ENCODE peak calls at places on chromosomes 16 and 17, in five cellular contexts. N is breast epithelium, Z is K562, G is A549, M is PC-3. P is an unnamed sample. For H3K4me1 and H3K9me3, the result is how much of the 10 kb centered on the place peaks cover.

GRCh38 chr17:5485270-5486205 is at the start of gene DERL2:
- DNase-seq in N (no peak), Z (peak), G (peak), M (no peak), P (no peak)

GRCh38 chr16:66899310-66899944 is 19.1 kb downstream of the PDP2 start:
- DNase-seq in N (no peak), Z (no peak), G (no peak), M (no peak), P (no peak)

GRCh38 chr17:6630390-6630789 is 10.1 kb downstream of the KIAA0753 start:
- DNase-seq in N (no peak), Z (no peak), G (no peak), M (no peak), P (no peak)

GRCh38 chr16:69762843-69763556 is 868 bp downstream of the WWP2 start:
- DNase-seq in N (no peak), Z (no peak), G (peak), M (peak), P (no peak)

GRCh38 chr17:55089955-55090573 is 121.5 kb downstream of the STXBP4 start:
- DNase-seq in N (no peak), Z (peak), G (peak), M (peak), P (no peak)

GRCh38 chr17:49071106-49071505 is 61.5 kb upstream of the B4GALNT2 start:
- DNase-seq in N (no peak), Z (no peak), G (no peak), M (no peak), P (no peak)

GRCh38 chr16:55207679-55208294 is 116.2 kb upstream of the IRX6 start:
- DNase-seq in N (no peak), Z (no peak), G (no peak), M (no peak), P (no peak)

GRCh38 chr17:909642-910323 is 69.8 kb downstream of the NXN start:
- DNase-seq in N (no peak), Z (no peak), G (no peak), M (no peak), P (no peak)

GRCh38 chr17:76920364-76921139 is 52.3 kb downstream of the MGAT5B start:
- DNase-seq in N (no peak), Z (no peak), G (no peak), M (no peak), P (no peak)

GRCh38 chr17:2436516-2436915 is 35.7 kb upstream of the MNT start:
- DNase-seq in N (no peak), Z (no peak), G (no peak), M (no peak), P (no peak)

GRCh38 chr16:75035410-75035968 is 36.7 kb downstream of the ZNRF1 start:
- DNase-seq in N (no peak), Z (no peak), G (no peak), M (no peak), P (no peak)

GRCh38 chr17:81388612-81389367 is 6.5 kb upstream of the BAHCC1 start:
- DNase-seq in N (no peak), Z (no peak), G (peak), M (no peak), P (peak)

GRCh38 chr16:68362952-68363846 is 52.4 kb downstream of the PRMT7 start:
- DNase-seq in N (no peak), Z (no peak), G (no peak), M (no peak), P (no peak)

GRCh38 chr16:20866161-20866772 is 33.9 kb downstream of the DCUN1D3 start:
- DNase-seq in N (no peak), Z (peak), G (peak), M (peak), P (no peak)

GRCh38 chr16:10770907-10771306 is 27.3 kb downstream of the NUBP1 start:
- DNase-seq in N (no peak), Z (no peak), G (no peak), M (no peak), P (no peak)

GRCh38 chr16:70018254-70018653 is 67.1 kb downstream of the CLEC18A start:
- DNase-seq in N (no peak), Z (peak), G (peak), M (peak), P (peak)

GRCh38 chr16:49594706-49595534 is 221.3 kb downstream of the C16orf78 start:
- DNase-seq in N (no peak), Z (no peak), G (no peak), M (no peak), P (no peak)

GRCh38 chr16:18931756-18932155 is 5.5 kb upstream of the SMG1 start:
- DNase-seq in N (no peak), Z (no peak), G (no peak), M (no peak), P (no peak)

GRCh38 chr17:8807070-8807550 is 7.9 kb upstream of the MFSD6L start:
- DNase-seq in N (no peak), Z (no peak), G (no peak), M (peak), P (no peak)

GRCh38 chr17:37179893-37180292 is 195.9 kb upstream of the C17orf78 start:
- DNase-seq in N (no peak), Z (no peak), G (no peak), M (peak), P (no peak)

GRCh38 chr17:47692895-47693666 is 880 bp upstream of the TBKBP1 start:
- DNase-seq in N (no peak), Z (no peak), G (no peak), M (no peak), P (peak)

DNA sequence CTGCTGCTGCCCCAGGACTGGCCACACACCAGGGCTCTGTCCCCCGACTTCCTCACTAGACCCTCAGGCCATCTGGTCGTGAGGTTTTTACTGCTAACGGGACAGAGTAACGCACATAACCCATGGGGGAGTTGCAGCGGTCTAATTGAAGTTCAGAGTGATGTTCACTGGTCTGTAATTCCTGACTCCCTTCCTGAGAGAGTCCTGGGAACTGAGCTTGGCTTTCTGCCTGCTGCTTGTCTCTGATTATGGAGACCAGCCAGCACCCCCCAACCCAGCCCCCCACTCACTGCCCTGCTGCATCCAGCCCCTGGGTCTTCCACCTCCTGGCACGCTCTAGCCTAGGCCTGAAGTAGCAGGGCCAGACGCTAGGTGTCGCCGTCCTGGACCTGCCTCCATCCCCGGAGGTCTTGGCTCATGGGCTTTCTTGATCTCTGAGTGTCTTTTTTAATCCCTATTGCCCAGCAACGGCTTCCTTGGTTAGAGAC is 192.9 kb downstream of the CCDC182 start:
- DNase-seq in N (no peak), Z (peak), G (no peak), M (no peak), P (no peak)
- H3K4me1 ChIP-seq in N (under half), Z (under half), G (under half), M (under half), P (under half)

GRCh38 chr16:2933136-2933535 is 21.4 kb downstream of the FLYWCH1 start:
- DNase-seq in N (no peak), Z (no peak), G (no peak), M (no peak), P (no peak)

GRCh38 chr16:2934450-2934849 is 22.7 kb downstream of the FLYWCH1 start:
- DNase-seq in N (no peak), Z (no peak), G (no peak), M (no peak), P (no peak)

GRCh38 chr16:2935418-2935817 is 23.7 kb downstream of the FLYWCH1 start:
- DNase-seq in N (no peak), Z (no peak), G (no peak), M (no peak), P (no peak)

GRCh38 chr16:2936436-2937011 is 24.8 kb downstream of the FLYWCH1 start:
- DNase-seq in N (no peak), Z (no peak), G (no peak), M (no peak), P (no peak)

GRCh38 chr16:2933701-2934100 is 22.0 kb downstream of the FLYWCH1 start:
- DNase-seq in N (no peak), Z (no peak), G (no peak), M (no peak), P (no peak)
- TF ChIP-seq CTCF in N (no peak), Z (no peak), G (no peak), M (no peak), P (no peak)

GRCh38 chr17:56762988-56763387 is 70.7 kb downstream of the C17orf67 start:
- DNase-seq in N (no peak), Z (no peak), G (no peak), M (no peak), P (no peak)

GRCh38 chr17:56762144-56762543 is 71.6 kb downstream of the C17orf67 start:
- DNase-seq in N (no peak), Z (no peak), G (no peak), M (no peak), P (no peak)

GRCh38 chr17:56756536-56756935 is 77.2 kb downstream of the C17orf67 start:
- DNase-seq in N (no peak), Z (no peak), G (peak), M (peak), P (no peak)

GRCh38 chr17:56765449-56765848 is 68.3 kb downstream of the C17orf67 start:
- DNase-seq in N (no peak), Z (no peak), G (no peak), M (no peak), P (no peak)

GRCh38 chr17:56761387-56761786 is 72.3 kb downstream of the C17orf67 start:
- DNase-seq in N (no peak), Z (no peak), G (no peak), M (peak), P (no peak)
- H3K9me3 ChIP-seq in N (under half), Z (under half), G (under half), M (under half), P (under half)

GRCh38 chr16:85084841-85085535 is 27.3 kb downstream of the CIBAR2 start:
- DNase-seq in N (no peak), Z (no peak), G (no peak), M (no peak), P (no peak)

GRCh38 chr16:85085721-85086120 is 26.6 kb downstream of the CIBAR2 start:
- DNase-seq in N (no peak), Z (no peak), G (no peak), M (no peak), P (no peak)

GRCh38 chr16:85088570-85089214 is 23.6 kb downstream of the CIBAR2 start:
- DNase-seq in N (no peak), Z (no peak), G (no peak), M (no peak), P (no peak)

GRCh38 chr16:85087899-85088569 is 24.2 kb downstream of the CIBAR2 start:
- DNase-seq in N (no peak), Z (no peak), G (no peak), M (no peak), P (no peak)

DNA sequence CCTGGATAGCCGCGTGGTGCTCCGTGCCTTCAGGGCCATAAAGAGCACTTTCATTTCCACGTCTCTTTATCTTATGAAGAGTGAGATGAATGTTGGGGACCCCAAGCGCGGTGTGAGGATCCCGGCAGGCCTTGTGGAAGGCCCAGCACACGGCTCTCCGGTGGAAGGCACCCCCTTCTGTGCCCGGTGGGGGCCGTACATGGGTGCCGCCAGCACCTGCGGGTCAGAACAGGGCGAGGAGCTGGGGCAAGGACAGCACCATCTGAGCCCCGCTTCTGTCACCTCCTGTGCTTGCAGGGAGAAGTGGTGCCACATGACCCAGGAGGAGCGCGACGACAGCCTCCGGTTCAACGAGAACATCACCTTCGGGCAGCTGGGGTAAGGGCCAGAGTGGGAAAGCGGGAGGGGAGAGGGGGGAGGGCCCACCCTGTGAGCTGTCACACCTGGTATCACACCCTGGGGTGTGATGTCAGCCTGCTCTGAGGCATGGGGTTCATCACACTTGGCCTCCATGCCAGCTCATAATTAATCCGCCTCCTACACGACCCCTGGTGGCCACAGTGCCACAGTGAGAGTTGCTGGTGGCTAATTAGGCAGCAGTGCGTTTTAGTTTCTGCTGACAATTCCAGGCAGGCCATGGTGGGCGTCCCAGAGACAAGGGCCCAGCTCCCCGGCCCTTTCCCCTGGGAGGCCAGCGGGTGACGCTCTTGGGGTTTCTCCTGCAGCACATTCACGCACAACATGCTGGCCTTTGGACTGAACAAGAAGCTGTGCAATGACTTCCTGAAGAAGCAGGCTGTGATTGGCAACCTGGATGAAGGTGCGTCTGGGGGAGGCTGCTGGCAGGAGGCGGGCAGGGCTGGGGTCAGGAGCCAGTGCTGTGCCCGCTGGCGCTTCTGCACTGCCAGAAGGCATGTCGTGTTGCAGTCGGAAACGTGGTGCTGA is 25.7 kb downstream of the CIBAR2 start:
- DNase-seq in N (peak), Z (peak), G (peak), M (peak), P (peak)
- H3K4me1 ChIP-seq in N (under half), Z (under half), G (under half), M (under half), P (under half)

GRCh38 chr16:84143784-84144199 is 1.2 kb downstream of the HSDL1 start:
- DNase-seq in N (no peak), Z (no peak), G (no peak), M (no peak), P (no peak)

GRCh38 chr16:84143081-84143480 is 1.9 kb downstream of the HSDL1 start:
- DNase-seq in N (no peak), Z (no peak), G (no peak), M (no peak), P (no peak)

GRCh38 chr16:84141143-84141670 is 3.8 kb downstream of the HSDL1 start:
- DNase-seq in N (no peak), Z (no peak), G (peak), M (no peak), P (peak)

GRCh38 chr16:84144301-84144858 is 597 bp downstream of the HSDL1 start:
- DNase-seq in N (no peak), Z (peak), G (peak), M (peak), P (no peak)

DNA sequence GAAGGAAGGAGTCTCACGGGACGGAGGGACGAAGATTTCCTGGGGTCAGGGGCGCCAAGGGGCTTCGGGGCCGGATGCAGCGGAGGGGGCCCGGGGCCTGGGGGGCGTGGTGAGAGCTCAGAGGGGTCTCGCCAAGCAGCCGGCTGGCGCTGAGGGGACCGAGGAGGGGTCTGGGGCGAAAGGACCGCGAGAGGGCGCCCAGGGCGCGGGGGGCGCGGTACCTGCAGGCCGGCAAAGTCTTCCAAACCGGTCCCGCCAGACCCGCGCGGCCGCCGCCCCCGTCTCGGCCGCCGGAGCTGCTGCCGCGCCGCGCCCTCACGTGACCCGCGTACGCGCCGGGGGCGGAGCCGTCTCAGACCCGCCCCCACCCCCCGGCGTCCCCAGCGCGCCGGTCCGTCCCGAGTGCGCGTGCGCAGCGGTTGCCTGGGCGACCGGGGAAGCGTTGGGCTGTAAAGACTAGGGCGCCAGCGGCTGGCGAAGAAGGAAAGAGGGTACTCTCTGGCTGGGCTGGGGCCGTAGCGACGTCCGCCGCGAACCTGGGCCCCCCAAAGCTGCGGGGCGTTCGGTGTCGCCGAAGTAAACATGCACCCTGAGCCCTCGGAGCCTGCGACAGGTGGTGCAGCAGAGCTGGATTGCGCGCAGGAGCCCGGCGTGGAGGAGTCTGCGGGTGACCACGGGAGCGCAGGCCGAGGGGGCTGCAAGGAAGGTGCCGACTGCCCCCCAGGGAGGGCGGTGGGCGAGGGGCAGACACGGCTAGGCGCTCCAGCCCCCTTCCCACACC is at the start of the genes DNAAF1 and HSDL1:
- DNase-seq in N (peak), Z (peak), G (peak), M (peak), P (peak)
- TF ChIP-seq CTCF in N (no peak), Z (peak), G (no peak), M (no peak), P (peak)

DNA sequence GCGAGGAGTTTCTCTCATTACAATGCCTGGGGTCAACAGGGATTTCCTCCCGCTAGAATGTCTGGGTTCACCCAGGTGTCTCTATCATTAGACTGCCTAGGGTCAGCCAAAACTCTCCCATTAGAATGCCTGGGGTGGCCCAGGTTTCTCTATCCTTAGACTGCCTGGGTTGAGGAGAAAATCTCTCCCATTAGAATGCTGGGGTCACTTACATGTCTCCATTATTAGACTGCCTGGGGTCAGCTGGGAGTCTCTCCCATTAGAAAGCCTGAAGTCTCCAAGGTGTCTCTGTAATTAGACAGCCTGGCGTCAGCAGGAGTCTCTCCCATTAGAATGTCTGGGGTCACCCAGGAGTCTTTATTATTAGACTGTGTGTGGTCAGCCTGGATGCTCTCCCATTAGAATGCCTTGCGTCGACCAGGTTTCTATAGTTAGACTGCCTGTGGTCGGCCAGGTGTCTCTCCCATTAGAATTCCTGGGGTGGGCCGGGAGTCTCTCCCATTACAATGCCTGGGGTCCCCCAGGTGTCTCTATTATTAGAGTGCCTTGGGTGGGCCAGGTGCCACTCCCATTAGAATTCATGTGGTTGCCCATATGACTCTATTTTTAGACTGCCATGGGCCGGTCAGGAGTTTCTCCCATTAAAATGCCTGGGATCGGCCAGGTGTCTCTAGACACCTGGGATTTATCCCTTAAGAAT is 2272.1 kb downstream of the TP53TG3F start:
- DNase-seq in N (no peak), Z (no peak), G (no peak), M (no peak), P (no peak)
- H3K9me3 ChIP-seq in N (under half), Z (under half), G (under half), M (under half), P (under half)

P was measured in Caco-2.